ENCODE peak calls at places on chromosomes 1 and 21, in seven cellular contexts. One of them, this sample, is unnamed.

GRCh38 chr1:235083589-235084323 is 44.9 kb downstream of the TOMM20 start:
- DNase-seq in GM23248: peak
- DNase-seq in CD8-positive, alpha-beta memory T cell: peak
- DNase-seq in mucosa of descending colon: peak
- DNase-seq in AG04449: no peak
- DNase-seq in lung: peak
- DNase-seq in AG10803: peak
- DNase-seq in this sample: peak

GRCh38 chr1:77831976-77832695 is 52.7 kb downstream of the MIGA1 start:
- DNase-seq in GM23248: peak
- DNase-seq in CD8-positive, alpha-beta memory T cell: no peak
- DNase-seq in mucosa of descending colon: no peak
- DNase-seq in AG04449: peak
- DNase-seq in lung: no peak
- DNase-seq in AG10803: peak
- DNase-seq in this sample: peak

GRCh38 chr1:199701731-199702130 is 325.8 kb upstream of the NR5A2 start:
- DNase-seq in GM23248: peak
- DNase-seq in CD8-positive, alpha-beta memory T cell: no peak
- DNase-seq in mucosa of descending colon: no peak
- DNase-seq in AG04449: no peak
- DNase-seq in lung: no peak
- DNase-seq in AG10803: peak
- DNase-seq in this sample: no peak

GRCh38 chr21:39000496-39000895 is 182.8 kb downstream of the PSMG1 start:
- DNase-seq in GM23248: peak
- DNase-seq in CD8-positive, alpha-beta memory T cell: no peak
- DNase-seq in mucosa of descending colon: no peak
- DNase-seq in AG04449: no peak
- DNase-seq in lung: no peak
- DNase-seq in AG10803: no peak
- DNase-seq in this sample: no peak

GRCh38 chr1:31181515-31182343 is 58.0 kb downstream of the NKAIN1 start:
- DNase-seq in GM23248: peak
- DNase-seq in CD8-positive, alpha-beta memory T cell: peak
- DNase-seq in mucosa of descending colon: peak
- DNase-seq in AG04449: no peak
- DNase-seq in lung: peak
- DNase-seq in AG10803: peak
- DNase-seq in this sample: no peak

GRCh38 chr1:185448591-185449186 is 131.6 kb upstream of the IVNS1ABP start:
- DNase-seq in GM23248: no peak
- DNase-seq in CD8-positive, alpha-beta memory T cell: no peak
- DNase-seq in mucosa of descending colon: no peak
- DNase-seq in AG04449: no peak
- DNase-seq in lung: no peak
- DNase-seq in AG10803: peak
- DNase-seq in this sample: no peak

GRCh38 chr1:51671527-51672325 is 54.8 kb downstream of the OSBPL9 start:
- DNase-seq in GM23248: peak
- DNase-seq in CD8-positive, alpha-beta memory T cell: no peak
- DNase-seq in mucosa of descending colon: no peak
- DNase-seq in AG04449: peak
- DNase-seq in lung: no peak
- DNase-seq in AG10803: no peak
- DNase-seq in this sample: peak

GRCh38 chr1:35047188-35047858 is 15.6 kb upstream of the ZMYM6 start:
- DNase-seq in GM23248: peak
- DNase-seq in CD8-positive, alpha-beta memory T cell: no peak
- DNase-seq in mucosa of descending colon: no peak
- DNase-seq in AG04449: peak
- DNase-seq in lung: no peak
- DNase-seq in AG10803: peak
- DNase-seq in this sample: peak

GRCh38 chr1:227312364-227313025 is 5.8 kb downstream of the CDC42BPA start:
- DNase-seq in GM23248: peak
- DNase-seq in CD8-positive, alpha-beta memory T cell: no peak
- DNase-seq in mucosa of descending colon: no peak
- DNase-seq in AG04449: no peak
- DNase-seq in lung: no peak
- DNase-seq in AG10803: no peak
- DNase-seq in this sample: no peak

GRCh38 chr1:227315500-227316346 is 2.6 kb downstream of the CDC42BPA start:
- DNase-seq in GM23248: peak
- DNase-seq in CD8-positive, alpha-beta memory T cell: no peak
- DNase-seq in mucosa of descending colon: no peak
- DNase-seq in AG04449: no peak
- DNase-seq in lung: peak
- DNase-seq in AG10803: peak
- DNase-seq in this sample: peak

GRCh38 chr1:227311389-227312001 is 6.8 kb downstream of the CDC42BPA start:
- DNase-seq in GM23248: no peak
- DNase-seq in CD8-positive, alpha-beta memory T cell: no peak
- DNase-seq in mucosa of descending colon: no peak
- DNase-seq in AG04449: no peak
- DNase-seq in lung: no peak
- DNase-seq in AG10803: no peak
- DNase-seq in this sample: no peak

GRCh38 chr1:227316456-227316855 is 1.8 kb downstream of the CDC42BPA start:
- DNase-seq in GM23248: no peak
- DNase-seq in CD8-positive, alpha-beta memory T cell: no peak
- DNase-seq in mucosa of descending colon: no peak
- DNase-seq in AG04449: no peak
- DNase-seq in lung: no peak
- DNase-seq in AG10803: no peak
- DNase-seq in this sample: no peak

DNA sequence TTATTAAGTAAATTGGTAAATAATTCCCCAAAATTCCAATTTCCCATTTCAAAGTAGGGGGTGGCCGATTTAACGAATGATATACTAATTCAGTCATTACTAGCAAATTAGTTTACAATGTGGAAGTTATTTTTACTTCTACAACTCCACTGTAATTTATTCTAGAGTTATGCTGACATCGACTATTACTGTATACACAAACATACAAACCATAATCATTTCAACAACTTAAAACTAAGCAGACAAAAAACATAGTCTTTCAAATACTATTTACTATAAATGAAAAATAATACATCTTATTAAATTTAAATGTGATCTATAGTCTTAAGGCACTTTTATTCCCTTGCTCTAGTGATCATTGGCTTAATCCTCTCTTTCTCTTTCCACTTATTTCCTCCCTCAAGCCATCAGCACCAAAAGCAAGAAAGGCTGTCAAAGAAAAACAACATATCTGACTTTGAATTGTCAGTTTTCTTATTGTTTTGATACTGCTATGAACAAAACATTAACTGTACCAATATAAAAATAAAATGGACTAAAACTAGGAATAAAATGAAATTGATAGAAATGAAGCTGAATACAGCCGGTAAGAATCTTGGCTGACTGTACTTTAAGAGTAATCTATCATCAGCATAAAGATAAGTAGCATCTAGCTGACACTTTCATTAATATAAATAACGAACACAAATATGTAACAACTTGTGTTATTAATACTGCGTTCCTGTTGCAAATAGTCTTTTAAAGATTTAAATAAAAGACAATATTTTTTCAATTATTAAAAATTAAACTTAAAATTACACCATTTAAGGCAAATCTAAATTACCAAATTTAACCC is 4.1 kb downstream of the CDC42BPA start:
- DNase-seq in GM23248: peak
- DNase-seq in CD8-positive, alpha-beta memory T cell: no peak
- DNase-seq in mucosa of descending colon: no peak
- DNase-seq in AG04449: no peak
- DNase-seq in lung: no peak
- DNase-seq in AG10803: no peak
- DNase-seq in this sample: no peak
- H3K4me3 ChIP-seq in GM23248: peak
- H3K4me3 ChIP-seq in CD8-positive, alpha-beta memory T cell: no peak
- H3K4me3 ChIP-seq in mucosa of descending colon: no peak
- H3K4me3 ChIP-seq in AG04449: peak
- H3K4me3 ChIP-seq in lung: no peak
- H3K4me3 ChIP-seq in AG10803: peak
- H3K4me3 ChIP-seq in this sample: peak

GRCh38 chr1:156895408-156895874 is 1.9 kb downstream of the PEAR1 start:
- DNase-seq in GM23248: no peak
- DNase-seq in CD8-positive, alpha-beta memory T cell: peak
- DNase-seq in mucosa of descending colon: no peak
- DNase-seq in AG04449: no peak
- DNase-seq in lung: no peak
- DNase-seq in AG10803: no peak
- DNase-seq in this sample: no peak

GRCh38 chr1:156895927-156896326 is 2.4 kb downstream of the PEAR1 start:
- DNase-seq in GM23248: no peak
- DNase-seq in CD8-positive, alpha-beta memory T cell: no peak
- DNase-seq in mucosa of descending colon: no peak
- DNase-seq in AG04449: no peak
- DNase-seq in lung: no peak
- DNase-seq in AG10803: no peak
- DNase-seq in this sample: no peak

GRCh38 chr1:156898151-156898550 is 4.6 kb downstream of the PEAR1 start:
- DNase-seq in GM23248: no peak
- DNase-seq in CD8-positive, alpha-beta memory T cell: no peak
- DNase-seq in mucosa of descending colon: peak
- DNase-seq in AG04449: no peak
- DNase-seq in lung: peak
- DNase-seq in AG10803: no peak
- DNase-seq in this sample: peak

GRCh38 chr1:156896490-156897033 is 3.0 kb downstream of the PEAR1 start:
- DNase-seq in GM23248: peak
- DNase-seq in CD8-positive, alpha-beta memory T cell: no peak
- DNase-seq in mucosa of descending colon: peak
- DNase-seq in AG04449: peak
- DNase-seq in lung: no peak
- DNase-seq in AG10803: peak
- DNase-seq in this sample: peak

DNA sequence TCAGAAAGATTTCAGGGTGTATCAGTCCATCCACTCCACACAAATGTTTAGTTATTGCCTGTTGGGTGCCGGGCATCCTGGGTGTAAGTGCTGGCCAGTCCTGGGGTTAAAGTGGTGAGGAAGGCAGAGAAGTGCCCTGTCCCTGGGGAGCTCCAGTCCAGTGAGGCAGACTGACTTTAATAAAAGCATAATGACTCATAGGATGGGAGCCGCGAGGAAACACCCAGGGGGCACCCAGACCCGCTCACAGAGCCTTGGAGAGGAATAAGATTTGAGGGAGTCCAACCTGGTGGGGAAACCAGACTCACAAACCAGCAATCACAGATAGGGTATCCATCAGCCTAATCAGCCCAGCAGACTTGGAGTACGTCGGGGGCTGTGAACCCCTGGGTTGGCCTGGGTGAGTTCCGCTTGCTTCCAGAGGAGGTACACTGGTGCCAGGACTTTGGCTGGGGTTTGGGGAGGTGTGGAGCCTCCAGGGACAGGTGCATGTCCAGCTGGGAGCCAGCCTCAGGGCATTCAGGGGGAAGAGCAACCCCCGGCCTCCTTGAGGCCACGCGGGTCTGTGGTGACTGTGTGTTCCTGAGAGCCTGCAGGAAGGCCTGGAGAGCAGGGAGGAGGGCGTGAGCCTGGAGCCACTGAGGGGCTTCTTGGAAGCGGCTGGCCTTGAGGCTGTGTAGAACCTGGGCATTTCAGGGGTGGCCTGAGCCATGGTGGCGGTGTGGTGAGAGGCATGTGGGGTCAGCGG is 3.7 kb downstream of the PEAR1 start:
- DNase-seq in GM23248: peak
- DNase-seq in CD8-positive, alpha-beta memory T cell: no peak
- DNase-seq in mucosa of descending colon: peak
- DNase-seq in AG04449: no peak
- DNase-seq in lung: no peak
- DNase-seq in AG10803: peak
- DNase-seq in this sample: no peak
- H3K4me3 ChIP-seq in GM23248: peak
- H3K4me3 ChIP-seq in CD8-positive, alpha-beta memory T cell: no peak
- H3K4me3 ChIP-seq in mucosa of descending colon: no peak
- H3K4me3 ChIP-seq in AG04449: peak
- H3K4me3 ChIP-seq in lung: no peak
- H3K4me3 ChIP-seq in AG10803: no peak
- H3K4me3 ChIP-seq in this sample: no peak

GRCh38 chr1:206550446-206550845 is 43.1 kb downstream of the RASSF5 start:
- DNase-seq in GM23248: no peak
- DNase-seq in CD8-positive, alpha-beta memory T cell: no peak
- DNase-seq in mucosa of descending colon: no peak
- DNase-seq in AG04449: no peak
- DNase-seq in lung: no peak
- DNase-seq in AG10803: no peak
- DNase-seq in this sample: no peak

GRCh38 chr1:206554833-206555472 is 47.6 kb downstream of the RASSF5 start:
- DNase-seq in GM23248: no peak
- DNase-seq in CD8-positive, alpha-beta memory T cell: no peak
- DNase-seq in mucosa of descending colon: no peak
- DNase-seq in AG04449: no peak
- DNase-seq in lung: no peak
- DNase-seq in AG10803: no peak
- DNase-seq in this sample: no peak

GRCh38 chr1:206554201-206554600 is 46.9 kb downstream of the RASSF5 start:
- DNase-seq in GM23248: no peak
- DNase-seq in CD8-positive, alpha-beta memory T cell: no peak
- DNase-seq in mucosa of descending colon: no peak
- DNase-seq in AG04449: no peak
- DNase-seq in lung: no peak
- DNase-seq in AG10803: no peak
- DNase-seq in this sample: no peak

GRCh38 chr1:206551985-206552325 is 44.6 kb downstream of the RASSF5 start:
- DNase-seq in GM23248: no peak
- DNase-seq in CD8-positive, alpha-beta memory T cell: peak
- DNase-seq in mucosa of descending colon: no peak
- DNase-seq in AG04449: no peak
- DNase-seq in lung: no peak
- DNase-seq in AG10803: no peak
- DNase-seq in this sample: no peak

DNA sequence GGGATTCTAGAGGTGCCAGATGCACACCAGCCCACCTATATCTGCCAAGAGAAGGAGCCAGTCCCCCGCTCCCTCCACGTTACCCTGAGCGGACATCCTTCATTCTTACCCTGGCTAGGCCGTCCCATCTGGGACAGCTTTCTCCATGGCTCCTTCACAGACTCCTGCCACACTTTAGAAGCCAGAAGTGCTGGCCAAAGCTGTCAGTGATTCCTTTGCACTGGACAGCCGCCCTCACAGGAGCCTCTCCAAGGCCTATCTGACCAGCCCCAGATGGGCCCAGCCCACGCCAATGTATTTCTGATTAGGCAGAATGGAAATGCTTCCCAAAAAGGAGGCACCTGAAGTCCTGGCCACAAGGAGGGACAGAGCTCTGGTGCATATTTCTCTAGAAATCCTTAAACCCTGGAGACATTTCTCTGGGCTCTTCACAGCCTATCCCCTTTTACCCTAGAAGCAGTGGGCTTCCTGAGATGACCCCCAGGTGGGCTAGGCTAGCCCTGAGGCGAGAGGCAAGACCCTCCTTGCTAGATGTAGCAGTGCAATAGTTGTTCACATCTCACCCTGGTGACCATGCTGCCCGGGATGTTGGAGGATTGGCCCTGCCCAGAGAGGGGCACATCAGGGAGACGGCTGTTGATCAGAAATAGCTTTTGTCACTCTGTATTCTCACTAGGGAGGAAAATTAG is 44.1 kb downstream of the RASSF5 start:
- DNase-seq in GM23248: no peak
- DNase-seq in CD8-positive, alpha-beta memory T cell: no peak
- DNase-seq in mucosa of descending colon: no peak
- DNase-seq in AG04449: no peak
- DNase-seq in lung: no peak
- DNase-seq in AG10803: no peak
- DNase-seq in this sample: no peak
- H3K4me3 ChIP-seq in GM23248: no peak
- H3K4me3 ChIP-seq in CD8-positive, alpha-beta memory T cell: no peak
- H3K4me3 ChIP-seq in mucosa of descending colon: no peak
- H3K4me3 ChIP-seq in AG04449: no peak
- H3K4me3 ChIP-seq in lung: no peak
- H3K4me3 ChIP-seq in AG10803: no peak
- H3K4me3 ChIP-seq in this sample: no peak

DNA sequence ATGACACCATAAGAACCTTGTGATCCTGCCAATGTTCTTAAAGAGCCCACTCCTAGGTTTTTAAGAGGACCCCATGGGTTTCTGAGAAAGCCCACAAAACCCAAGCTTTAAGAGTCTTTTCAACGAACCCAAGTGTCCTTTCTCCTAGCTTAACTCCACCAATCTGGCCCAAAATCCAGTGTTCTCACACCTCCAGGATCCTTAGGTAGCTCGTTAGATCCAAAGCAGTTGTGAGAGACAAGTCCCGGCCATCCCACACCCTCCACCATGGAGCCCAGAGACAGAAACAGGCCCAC is 1.7 kb downstream of the DENND4B start:
- DNase-seq in GM23248: no peak
- DNase-seq in CD8-positive, alpha-beta memory T cell: no peak
- DNase-seq in mucosa of descending colon: no peak
- DNase-seq in AG04449: no peak
- DNase-seq in lung: no peak
- DNase-seq in AG10803: no peak
- DNase-seq in this sample: no peak
- H3K4me3 ChIP-seq in GM23248: peak
- H3K4me3 ChIP-seq in CD8-positive, alpha-beta memory T cell: peak
- H3K4me3 ChIP-seq in mucosa of descending colon: no peak
- H3K4me3 ChIP-seq in AG04449: peak
- H3K4me3 ChIP-seq in lung: peak
- H3K4me3 ChIP-seq in AG10803: peak
- H3K4me3 ChIP-seq in this sample: peak

This sample was measured in skeletal muscle cell.